ENCODE peak calls at places on chromosomes 16 and 17, in nine cellular contexts. J is mesothelial cell of epicardium; K is AG20443; C is GF-D8; E is stimulated activated CD4-positive, alpha-beta T cell treated with anti-CD3 and anti-CD28 coated beads, Interleukin-1b, Interleukin-23, amount 100 ng/mL, for 24 hours; H is choroid plexus epithelial cell; P is CD4-positive, alpha-beta memory T cell; W is astrocyte; R is Caco-2. F is an unnamed sample.

GRCh38 chr16:50607447-50607846 is 59.3 kb downstream of the NKD1 start:
- DNase-seq in J (no peak), K (no peak), C (no peak), E (no peak), H (no peak), P (no peak), W (no peak), R (no peak), F (no peak)

GRCh38 chr16:68972720-68973119 is 129.4 kb downstream of the TANGO6 start:
- DNase-seq in J (no peak), K (peak; percentile 61), C (no peak), E (no peak), H (peak; percentile 74), P (no peak), W (peak; percentile 70), R (peak; percentile 61), F (peak; percentile 83)

GRCh38 chr17:13409455-13409854 is 192.3 kb downstream of the HS3ST3A1 start:
- DNase-seq in J (no peak), K (no peak), C (no peak), E (no peak), H (no peak), P (no peak), W (no peak), R (no peak), F (no peak)

GRCh38 chr16:84416407-84417321 is 48.3 kb downstream of the ATP2C2 start:
- DNase-seq in J (no peak), K (no peak), C (no peak), E (no peak), H (no peak), P (no peak), W (no peak), R (no peak), F (no peak)

GRCh38 chr17:55750750-55751641 is at the start of gene PCTP:
- DNase-seq in J (peak; percentile 88), K (peak; percentile 99), C (peak; percentile 72), E (peak; percentile 69), H (peak; percentile 93), P (peak; percentile 74), W (peak; percentile 80), R (peak; percentile 97), F (peak; percentile 61)

GRCh38 chr16:29943846-29944669 is 17.8 kb upstream of the TMEM219 start:
- DNase-seq in J (peak; percentile 62), K (peak; percentile 91), C (no peak), E (no peak), H (peak; percentile 96), P (no peak), W (peak; percentile 99), R (peak; percentile 86), F (no peak)

GRCh38 chr16:89867918-89868317 is 5.5 kb upstream of the TCF25 start:
- DNase-seq in J (no peak), K (no peak), C (no peak), E (no peak), H (no peak), P (no peak), W (no peak), R (no peak), F (no peak)

GRCh38 chr17:48594412-48595106 is 980 bp upstream of the HOXB5 start:
- DNase-seq in J (no peak), K (no peak), C (no peak), E (no peak), H (no peak), P (no peak), W (no peak), R (no peak), F (no peak)

F was measured in iPS DF 19.7.